ENCODE peak calls at places on chromosomes 6 and 20, in six cellular contexts. F is thoracic aorta; Q is effector memory CD4-positive, alpha-beta T cell; E is upper lobe of left lung; P is lower lobe of right lung; L is IMR-90. I is an unnamed sample. For H3K9me3, the result is how much of the 10 kb centered on the place peaks cover.

GRCh38 chr6:155291291-155291690 is 23.0 kb downstream of the TFB1M start:
- DNase-seq in P (no peak), E (no peak), F (no peak), L (no peak), Q (no peak), I (no peak)

GRCh38 chr6:112016335-112016734 is 37.6 kb upstream of the CCN6 start:
- DNase-seq in L (peak), Q (no peak), P (no peak), E (no peak), F (no peak), I (no peak)

GRCh38 chr6:323730-324088 is 31.4 kb downstream of the DUSP22 start:
- DNase-seq in P (no peak), E (no peak), Q (no peak), L (no peak), F (no peak), I (no peak)

GRCh38 chr20:21090738-21091120 is 15.4 kb downstream of the LINC00237 start:
- DNase-seq in P (no peak), L (no peak), F (no peak), Q (no peak), E (no peak), I (no peak)

GRCh38 chr20:59804347-59804746 is 129.1 kb downstream of the SYCP2 start:
- DNase-seq in L (no peak), P (no peak), E (no peak), Q (no peak), F (no peak), I (no peak)

GRCh38 chr20:58433759-58434158 is 44.7 kb downstream of the VAPB start:
- DNase-seq in E (no peak), Q (no peak), P (no peak), L (peak), F (no peak), I (no peak)

GRCh38 chr6:143973097-143973979 is 34.7 kb downstream of the PLAGL1 start:
- DNase-seq in P (no peak), E (no peak), Q (no peak), L (no peak), F (no peak), I (no peak)

GRCh38 chr20:50427740-50428462 is 82.3 kb upstream of the PTPN1 start:
- DNase-seq in F (no peak), E (no peak), Q (no peak), P (no peak), L (no peak), I (no peak)

GRCh38 chr6:88709819-88710246 is 253.6 kb downstream of the RNGTT start:
- DNase-seq in Q (no peak), F (no peak), E (no peak), L (no peak), P (no peak), I (no peak)

GRCh38 chr6:46638650-46639049 is 14.0 kb downstream of the CYP39A1 start:
- DNase-seq in L (no peak), P (no peak), E (no peak), F (no peak), Q (no peak), I (no peak)

GRCh38 chr6:45647341-45648138 is 269.8 kb upstream of the SUPT3H start:
- DNase-seq in P (no peak), F (no peak), L (peak), Q (no peak), E (no peak), I (no peak)

GRCh38 chr6:52392944-52393343 is 27.2 kb upstream of the EFHC1 start:
- DNase-seq in Q (no peak), E (no peak), L (peak), P (no peak), F (no peak), I (no peak)

GRCh38 chr20:62112368-62112767 is 9.9 kb upstream of the LSM14B start:
- DNase-seq in L (no peak), P (no peak), Q (no peak), E (no peak), F (no peak), I (no peak)
- H3K9me3 ChIP-seq in L (under half), P (under half), Q (under half), E (half or more), F (under half), I (under half)

GRCh38 chr6:7556394-7557106 is 15.1 kb downstream of the DSP start:
- DNase-seq in P (no peak), Q (no peak), E (no peak), L (no peak), F (no peak), I (no peak)

GRCh38 chr6:7557652-7558051 is 16.2 kb downstream of the DSP start:
- DNase-seq in E (no peak), Q (no peak), L (no peak), F (no peak), P (no peak), I (no peak)

GRCh38 chr6:7555671-7556070 is 14.2 kb downstream of the DSP start:
- DNase-seq in F (no peak), L (no peak), Q (no peak), E (no peak), P (no peak), I (no peak)

GRCh38 chr6:7550433-7550801 is 8.9 kb downstream of the DSP start:
- DNase-seq in P (no peak), Q (no peak), F (no peak), L (no peak), E (no peak), I (no peak)

DNA sequence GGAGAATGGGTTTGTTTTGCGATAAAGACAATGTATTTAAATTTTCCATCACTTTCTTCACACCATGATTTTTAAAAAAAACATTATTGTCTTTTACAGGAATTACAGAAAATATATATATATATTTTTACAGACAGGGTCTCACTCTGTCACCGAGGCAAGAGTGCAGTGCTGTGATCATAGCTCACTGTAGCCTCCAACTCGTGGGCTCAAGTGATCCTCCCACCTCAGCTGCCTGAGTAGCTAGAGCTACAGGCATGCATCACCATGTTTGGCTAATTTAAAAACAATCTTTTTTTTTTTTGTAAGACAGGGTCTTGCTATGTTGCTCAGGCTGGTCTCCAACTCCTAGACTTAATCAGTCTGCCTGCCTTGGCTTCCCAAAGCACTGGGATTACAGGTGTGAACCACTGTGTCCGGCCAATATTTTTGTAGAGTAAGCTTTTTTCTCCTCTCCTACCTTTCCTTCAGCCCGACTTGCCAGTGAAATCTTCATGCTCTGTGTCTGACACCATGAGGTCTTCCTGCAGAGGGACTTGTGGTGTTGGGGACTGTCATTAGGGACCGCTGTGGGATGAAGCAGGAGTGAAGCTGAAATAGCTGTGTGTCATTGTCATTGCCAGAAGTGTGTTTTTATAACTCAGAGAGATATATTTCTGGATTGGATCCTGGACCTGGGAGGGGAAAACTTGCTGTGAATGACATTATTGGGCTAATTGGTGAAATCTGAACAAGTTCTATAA is 13.2 kb downstream of the DSP start:
- DNase-seq in L (no peak), E (no peak), P (no peak), Q (no peak), F (no peak), I (no peak)
- H3K4me3 ChIP-seq in L (no peak), E (no peak), P (no peak), Q (no peak), F (no peak), I (no peak)

GRCh38 chr6:161214722-161215121 is 59.1 kb downstream of the AGPAT4 start:
- DNase-seq in P (no peak), Q (no peak), F (no peak), L (no peak), E (no peak), I (no peak)
- H3K9me3 ChIP-seq in P (under half), Q (under half), F (under half), L (under half), E (under half), I (under half)

GRCh38 chr20:44745122-44745521 is 543 bp upstream of the KCNK15 start:
- DNase-seq in P (no peak), E (no peak), Q (no peak), L (no peak), F (no peak), I (no peak)

GRCh38 chr20:44743916-44744655 is 1.6 kb upstream of the KCNK15 start:
- DNase-seq in F (no peak), P (no peak), E (no peak), Q (no peak), L (no peak), I (no peak)

GRCh38 chr20:44746367-44747165 is 901 bp downstream of the KCNK15 start:
- DNase-seq in L (no peak), F (no peak), E (no peak), Q (no peak), P (peak), I (no peak)

GRCh38 chr20:44747166-44748004 is 1.7 kb downstream of the KCNK15 start:
- DNase-seq in Q (no peak), E (no peak), L (peak), P (peak), F (peak), I (no peak)

GRCh38 chr20:44745560-44746366 is at the start of gene KCNK15:
- DNase-seq in E (peak), L (peak), P (no peak), Q (no peak), F (no peak), I (no peak)
- H3K4me3 ChIP-seq in E (peak), L (peak), P (peak), Q (peak), F (peak), I (peak)

DNA sequence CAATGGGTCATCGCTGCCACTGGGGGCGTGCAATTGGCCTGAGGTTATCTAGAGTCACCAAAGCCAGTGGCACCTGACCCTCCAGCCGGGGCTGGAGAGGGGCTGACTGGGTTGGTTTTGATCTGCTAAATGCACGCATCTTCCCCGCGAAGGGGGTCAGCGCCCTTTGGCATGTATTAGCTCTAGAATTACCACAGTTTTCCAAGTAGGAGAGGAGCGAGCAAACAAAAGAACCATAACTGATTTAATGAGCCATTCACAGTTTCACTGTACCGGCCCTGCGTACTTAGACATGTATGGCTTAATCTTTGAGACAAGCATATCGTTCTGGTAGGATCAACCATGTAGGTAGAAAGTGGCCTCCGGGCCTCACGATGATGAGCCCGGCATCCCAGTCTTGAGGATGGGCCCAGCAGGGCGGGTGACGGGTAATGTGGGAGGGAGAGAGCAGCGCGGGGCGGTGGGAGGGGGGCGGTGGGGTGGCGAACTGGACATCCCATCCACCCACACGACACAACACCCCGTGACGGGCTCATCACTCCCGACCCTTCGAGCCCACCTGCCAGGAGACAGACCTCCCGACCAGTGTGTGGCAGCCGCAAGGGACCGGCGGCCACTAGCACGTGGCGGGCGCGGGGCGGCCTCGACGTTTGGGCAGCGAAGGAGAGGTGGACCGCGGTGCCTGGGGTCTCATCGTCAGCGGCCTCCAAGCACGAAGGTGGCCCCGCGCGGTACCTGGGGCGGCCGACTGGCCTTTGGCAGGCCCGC is 1957.5 kb upstream of the DEFB115 start:
- DNase-seq in L (no peak), Q (no peak), E (peak), F (no peak), P (no peak), I (no peak)
- H3K9me3 ChIP-seq in L (under half), Q (under half), E (half or more), F (under half), P (under half), I (under half)

GRCh38 chr20:4157516-4157915 is 142.2 kb upstream of the RNF24 start:
- DNase-seq in Q (no peak), L (no peak), P (peak), F (no peak), E (no peak), I (no peak)

GRCh38 chr20:4158466-4159050 is 143.2 kb upstream of the RNF24 start:
- DNase-seq in L (no peak), Q (no peak), P (peak), F (no peak), E (no peak), I (no peak)

GRCh38 chr20:4161447-4162251 is 146.3 kb upstream of the RNF24 start:
- DNase-seq in L (no peak), P (peak), F (no peak), E (peak), Q (no peak), I (no peak)

GRCh38 chr20:4160761-4161305 is 145.5 kb upstream of the RNF24 start:
- DNase-seq in F (no peak), Q (no peak), E (peak), P (peak), L (peak), I (peak)

DNA sequence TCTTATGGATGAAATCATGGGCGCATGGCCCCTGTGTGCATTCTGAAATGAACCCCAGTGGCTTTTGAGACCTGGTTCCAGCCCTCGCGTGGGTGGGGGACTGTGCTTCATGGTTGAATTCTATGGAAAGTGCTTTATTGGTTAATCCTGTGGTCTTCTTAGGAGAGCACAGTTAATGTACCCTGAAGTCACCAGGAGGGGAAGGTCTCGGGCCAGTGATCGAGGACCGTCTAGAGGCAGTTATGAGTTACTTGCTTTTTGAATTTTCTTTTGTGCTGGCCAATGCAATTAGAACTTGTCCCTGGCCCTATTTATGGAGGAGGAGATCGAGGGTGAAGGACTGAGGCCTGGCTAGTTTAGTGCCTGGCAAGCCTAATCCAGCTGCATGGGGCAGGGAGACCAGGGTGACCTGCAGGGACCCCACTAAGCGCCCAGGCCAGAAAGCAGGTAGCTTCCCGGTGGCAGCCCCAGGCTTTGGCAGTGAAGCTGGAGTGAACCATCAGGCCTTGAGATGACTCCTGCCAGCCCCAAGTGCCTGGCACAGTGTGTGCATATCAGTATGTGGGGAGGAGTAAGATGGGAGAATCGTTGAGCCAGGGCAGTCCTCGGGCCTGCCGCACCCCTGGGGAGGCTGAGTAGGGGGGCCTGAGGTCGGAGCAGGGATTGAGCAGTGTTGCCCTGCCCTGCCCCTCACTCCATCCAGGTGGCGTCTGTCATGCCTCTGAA is 144.6 kb upstream of the RNF24 start:
- DNase-seq in E (no peak), L (no peak), Q (no peak), F (no peak), P (peak), I (no peak)
- H3K4me3 ChIP-seq in E (no peak), L (no peak), Q (no peak), F (no peak), P (no peak), I (no peak)

GRCh38 chr6:161127071-161127740 is 135.6 kb downstream of the MAP3K4 start:
- DNase-seq in F (no peak), Q (no peak), E (peak), P (no peak), L (no peak), I (no peak)

GRCh38 chr6:161130606-161131005 is 139.0 kb downstream of the MAP3K4 start:
- DNase-seq in P (no peak), L (no peak), Q (no peak), F (no peak), E (no peak), I (no peak)

GRCh38 chr6:161125591-161125990 is 134.0 kb downstream of the MAP3K4 start:
- DNase-seq in Q (no peak), L (no peak), P (no peak), E (no peak), F (no peak), I (no peak)

GRCh38 chr6:161128680-161129196 is 137.2 kb downstream of the MAP3K4 start:
- DNase-seq in P (no peak), L (peak), F (no peak), E (no peak), Q (peak), I (no peak)

GRCh38 chr6:161128230-161128629 is 136.7 kb downstream of the MAP3K4 start:
- DNase-seq in F (no peak), E (no peak), Q (no peak), P (no peak), L (no peak), I (no peak)
- H3K9me3 ChIP-seq in F (under half), E (under half), Q (under half), P (under half), L (under half), I (under half)

I was measured in right lobe of liver.